ENCODE peak calls at places on chromosomes 5 and 9, in seven cellular contexts. O, Z, D, N, X, B and L are unnamed samples.

GRCh38 chr5:138282918-138283742 is 8.7 kb upstream of the GFRA3 start:
- DNase-seq in O (peak; percentile 58), Z (peak; percentile 24), D (peak; percentile 70), N (peak; percentile 67), X (no peak), B (peak; percentile 38), L (peak; percentile 33)

GRCh38 chr9:135998013-135998380 is 36.8 kb upstream of the UBAC1 start:
- DNase-seq in O (no peak), Z (no peak), D (no peak), N (no peak), X (no peak), B (no peak), L (no peak)

GRCh38 chr5:14421851-14422250 is 159.7 kb upstream of the OTULINL start:
- DNase-seq in O (no peak), Z (no peak), D (no peak), N (no peak), X (no peak), B (no peak), L (no peak)

GRCh38 chr9:124771867-124772621 is 933 bp upstream of the NR6A1 start:
- DNase-seq in O (peak; percentile 59), Z (no peak), D (peak; percentile 36), N (peak; percentile 68), X (no peak), B (peak; percentile 55), L (peak; percentile 74)

GRCh38 chr9:103789686-103790085 is 304.4 kb upstream of the SMC2 start:
- DNase-seq in O (no peak), Z (no peak), D (no peak), N (no peak), X (no peak), B (no peak), L (no peak)

GRCh38 chr5:170389250-170389902 is at the start of gene KCNMB1:
- DNase-seq in O (no peak), Z (no peak), D (no peak), N (no peak), X (no peak), B (no peak), L (peak; percentile 70)

GRCh38 chr5:138035605-138036537 is 3.0 kb upstream of the FAM13B start:
- DNase-seq in O (peak; percentile 91), Z (peak; percentile 79), D (peak; percentile 75), N (peak; percentile 87), X (peak; percentile 61), B (peak; percentile 73), L (peak; percentile 29)

GRCh38 chr5:932151-932627 is 39.5 kb downstream of the TRIP13 start:
- DNase-seq in O (no peak), Z (no peak), D (no peak), N (no peak), X (no peak), B (no peak), L (no peak)

GRCh38 chr5:54743997-54744788 is 226.6 kb downstream of the SNX18 start:
- DNase-seq in O (peak; percentile 99), Z (peak; percentile 95), D (peak; percentile 91), N (peak; percentile 99), X (peak; percentile 23), B (peak; percentile 99), L (no peak)

GRCh38 chr5:141758316-141758965 is 76.4 kb upstream of the ARAP3 start:
- DNase-seq in O (no peak), Z (no peak), D (no peak), N (no peak), X (no peak), B (no peak), L (no peak)

GRCh38 chr5:178116406-178116885 is 3.1 kb downstream of the N4BP3 start:
- DNase-seq in O (no peak), Z (no peak), D (no peak), N (no peak), X (peak; percentile 66), B (no peak), L (no peak)

GRCh38 chr5:32512916-32513315 is 68.4 kb upstream of the ZFR start:
- DNase-seq in O (peak; percentile 74), Z (no peak), D (no peak), N (no peak), X (no peak), B (peak; percentile 61), L (no peak)

GRCh38 chr5:125446986-125447385 is 700.5 kb upstream of the ZNF608 start:
- DNase-seq in O (peak; percentile 2), Z (no peak), D (peak; percentile 77), N (peak; percentile 86), X (no peak), B (peak; percentile 67), L (no peak)

GRCh38 chr5:167982-168660 is 23.2 kb upstream of the LRRC14B start:
- DNase-seq in O (peak; percentile 96), Z (peak; percentile 96), D (peak; percentile 97), N (peak; percentile 99), X (no peak), B (peak; percentile 98), L (no peak)

GRCh38 chr9:6686396-6686795 is 40.9 kb upstream of the GLDC start:
- DNase-seq in O (peak; percentile 42), Z (no peak), D (no peak), N (peak; percentile 41), X (no peak), B (peak; percentile 15), L (no peak)

GRCh38 chr5:75668988-75669760 is 48.1 kb downstream of the POC5 start:
- DNase-seq in O (no peak), Z (no peak), D (peak; percentile 40), N (peak; percentile 18), X (no peak), B (peak; percentile 15), L (no peak)

GRCh38 chr5:24365406-24365805 is 279.4 kb downstream of the CDH10 start:
- DNase-seq in O (no peak), Z (no peak), D (no peak), N (no peak), X (no peak), B (peak; percentile 2), L (no peak)

GRCh38 chr9:35748239-35748857 is 680 bp downstream of the GBA2 start:
- DNase-seq in O (no peak), Z (no peak), D (no peak), N (no peak), X (no peak), B (no peak), L (no peak)

GRCh38 chr9:38440511-38440910 is 16.3 kb upstream of the IGFBPL1 start:
- DNase-seq in O (no peak), Z (no peak), D (no peak), N (no peak), X (no peak), B (no peak), L (no peak)

GRCh38 chr9:89425024-89425805 is 72.7 kb downstream of the SEMA4D start:
- DNase-seq in O (no peak), Z (no peak), D (no peak), N (peak; percentile 69), X (no peak), B (no peak), L (no peak)

GRCh38 chr9:127708952-127709587 is 2.3 kb downstream of the CFAP157 start:
- DNase-seq in O (no peak), Z (no peak), D (no peak), N (no peak), X (no peak), B (no peak), L (no peak)

GRCh38 chr9:98795970-98796363 is 388 bp downstream of the ANKS6 start:
- DNase-seq in O (peak; percentile 6), Z (no peak), D (no peak), N (no peak), X (no peak), B (no peak), L (peak; percentile 12)

DNA sequence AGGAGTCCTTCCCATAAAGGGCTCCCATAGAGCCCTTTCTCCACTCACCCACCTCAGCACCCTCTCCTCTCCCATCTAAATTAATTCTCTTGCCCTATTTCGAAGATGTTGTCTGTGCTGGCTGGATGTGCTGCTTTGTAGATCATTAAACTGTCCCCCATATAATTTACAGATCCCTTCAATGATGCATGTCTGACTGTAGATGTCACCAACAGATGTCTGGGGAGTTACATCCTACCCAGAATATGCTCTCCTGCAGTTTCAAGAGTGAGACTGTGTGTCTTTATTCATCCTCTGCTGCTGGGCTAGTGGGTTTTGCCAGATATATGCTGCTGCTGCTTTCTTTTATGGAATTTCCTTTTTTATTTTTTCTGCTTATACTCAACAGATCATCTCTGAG is 351.2 kb downstream of the MLLT3 start:
- DNase-seq in O (peak; percentile 37), Z (no peak), D (no peak), N (no peak), X (no peak), B (no peak), L (no peak)
- TF ChIP-seq CTCF in O (no peak), Z (no peak), D (no peak), N (no peak), X (no peak), B (no peak), L (no peak)

DNA sequence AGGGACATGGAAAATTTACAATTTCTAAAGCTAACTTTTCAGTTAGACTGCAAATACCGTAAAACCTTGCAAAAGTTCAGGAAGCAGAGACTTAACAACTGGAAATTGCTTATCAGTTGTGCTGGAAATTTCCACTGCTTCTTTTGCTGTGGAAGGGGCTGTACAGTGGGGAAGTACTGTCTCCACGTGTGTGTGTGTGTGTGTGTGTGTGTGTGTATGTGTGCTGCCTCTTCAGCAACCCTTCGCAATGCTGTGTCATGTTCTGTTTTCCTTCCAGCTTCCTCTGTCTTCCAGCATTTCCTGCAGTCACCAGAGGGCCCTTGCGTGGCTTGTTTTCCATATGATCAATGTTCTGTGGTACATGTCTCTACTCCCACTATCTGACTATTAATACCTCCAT is 87.5 kb upstream of the RANBP3L start:
- DNase-seq in O (peak; percentile 32), Z (no peak), D (no peak), N (no peak), X (no peak), B (no peak), L (no peak)
- TF ChIP-seq CTCF in O (no peak), Z (no peak), D (no peak), N (no peak), X (no peak), B (no peak), L (no peak)

GRCh38 chr5:41695920-41696582 is 174.2 kb downstream of the OXCT1 start:
- DNase-seq in O (no peak), Z (no peak), D (no peak), N (no peak), X (no peak), B (no peak), L (no peak)
- TF ChIP-seq CTCF in O (peak; percentile 40), Z (peak; percentile 22), D (peak; percentile 43), N (peak; percentile 35), X (no peak), B (peak; percentile 21), L (no peak)

GRCh38 chr9:130368631-130369103 is 76.1 kb upstream of the ASS1 start:
- DNase-seq in O (no peak), Z (no peak), D (no peak), N (no peak), X (no peak), B (peak; percentile 9), L (no peak)
- TF ChIP-seq CTCF in O (no peak), Z (no peak), D (peak; percentile 42), N (peak; percentile 9), X (no peak), B (no peak), L (no peak)